ENCODE peak calls at places on chromosome 21, in ten cellular contexts. One of them, this sample, is unnamed.
A peak's percentile ranks its signal among the peaks of the same experiment; 100 is the strongest.

GRCh38 chr21:39705849-39706248 is 39.1 kb upstream of the IGSF5 start:
- DNase-seq in central memory CD8-positive, alpha-beta T cell: no peak
- DNase-seq in skeletal muscle cell: no peak
- DNase-seq in NCI-H1092: no peak
- DNase-seq in ecto neural progenitor cell: no peak
- DNase-seq in T-helper 9 cell: no peak
- DNase-seq in glutamatergic neuron: no peak
- DNase-seq in mucosa of gallbladder: no peak
- DNase-seq in activated CD4-positive, alpha-beta T cell treated with anti-CD3 and anti-CD28 coated beads, Interleukin-2, amount 10 ng/mL, durations not matched to agents 7 days and 5 days: no peak
- DNase-seq in right atrium auricular region: no peak
- DNase-seq in this sample: no peak

GRCh38 chr21:35324372-35325220 is 275.5 kb upstream of the RUNX1 start:
- DNase-seq in central memory CD8-positive, alpha-beta T cell: no peak
- DNase-seq in skeletal muscle cell: peak; percentile 68
- DNase-seq in NCI-H1092: no peak
- DNase-seq in ecto neural progenitor cell: no peak
- DNase-seq in T-helper 9 cell: no peak
- DNase-seq in glutamatergic neuron: no peak
- DNase-seq in mucosa of gallbladder: peak; percentile 25
- DNase-seq in activated CD4-positive, alpha-beta T cell treated with anti-CD3 and anti-CD28 coated beads, Interleukin-2, amount 10 ng/mL, durations not matched to agents 7 days and 5 days: no peak
- DNase-seq in right atrium auricular region: no peak
- DNase-seq in this sample: no peak

GRCh38 chr21:43731891-43732711 is 13.2 kb downstream of the PDXK start:
- DNase-seq in central memory CD8-positive, alpha-beta T cell: no peak
- DNase-seq in skeletal muscle cell: no peak
- DNase-seq in NCI-H1092: no peak
- DNase-seq in ecto neural progenitor cell: no peak
- DNase-seq in T-helper 9 cell: no peak
- DNase-seq in glutamatergic neuron: no peak
- DNase-seq in mucosa of gallbladder: no peak
- DNase-seq in activated CD4-positive, alpha-beta T cell treated with anti-CD3 and anti-CD28 coated beads, Interleukin-2, amount 10 ng/mL, durations not matched to agents 7 days and 5 days: no peak
- DNase-seq in right atrium auricular region: no peak
- DNase-seq in this sample: no peak

GRCh38 chr21:41631564-41632461 is 123.9 kb upstream of the TMPRSS2 start:
- DNase-seq in central memory CD8-positive, alpha-beta T cell: no peak
- DNase-seq in skeletal muscle cell: no peak
- DNase-seq in NCI-H1092: peak; percentile 14
- DNase-seq in ecto neural progenitor cell: no peak
- DNase-seq in T-helper 9 cell: no peak
- DNase-seq in glutamatergic neuron: no peak
- DNase-seq in mucosa of gallbladder: peak; percentile 68
- DNase-seq in activated CD4-positive, alpha-beta T cell treated with anti-CD3 and anti-CD28 coated beads, Interleukin-2, amount 10 ng/mL, durations not matched to agents 7 days and 5 days: no peak
- DNase-seq in right atrium auricular region: no peak
- DNase-seq in this sample: no peak

GRCh38 chr21:43352568-43353281 is 74.2 kb downstream of the SIK1 start:
- DNase-seq in central memory CD8-positive, alpha-beta T cell: no peak
- DNase-seq in skeletal muscle cell: no peak
- DNase-seq in NCI-H1092: no peak
- DNase-seq in ecto neural progenitor cell: no peak
- DNase-seq in T-helper 9 cell: no peak
- DNase-seq in glutamatergic neuron: no peak
- DNase-seq in mucosa of gallbladder: no peak
- DNase-seq in activated CD4-positive, alpha-beta T cell treated with anti-CD3 and anti-CD28 coated beads, Interleukin-2, amount 10 ng/mL, durations not matched to agents 7 days and 5 days: peak; percentile 46
- DNase-seq in right atrium auricular region: no peak
- DNase-seq in this sample: peak; percentile 50

GRCh38 chr21:34582506-34583150 is 32.3 kb downstream of the RCAN1 start:
- DNase-seq in central memory CD8-positive, alpha-beta T cell: no peak
- DNase-seq in skeletal muscle cell: no peak
- DNase-seq in NCI-H1092: no peak
- DNase-seq in ecto neural progenitor cell: no peak
- DNase-seq in T-helper 9 cell: no peak
- DNase-seq in glutamatergic neuron: no peak
- DNase-seq in mucosa of gallbladder: no peak
- DNase-seq in activated CD4-positive, alpha-beta T cell treated with anti-CD3 and anti-CD28 coated beads, Interleukin-2, amount 10 ng/mL, durations not matched to agents 7 days and 5 days: peak; percentile 7
- DNase-seq in right atrium auricular region: no peak
- DNase-seq in this sample: peak; percentile 58

GRCh38 chr21:14064296-14064645 is 146.5 kb downstream of the LIPI start:
- DNase-seq in central memory CD8-positive, alpha-beta T cell: no peak
- DNase-seq in skeletal muscle cell: no peak
- DNase-seq in NCI-H1092: no peak
- DNase-seq in ecto neural progenitor cell: no peak
- DNase-seq in T-helper 9 cell: no peak
- DNase-seq in glutamatergic neuron: peak; percentile 41
- DNase-seq in mucosa of gallbladder: no peak
- DNase-seq in activated CD4-positive, alpha-beta T cell treated with anti-CD3 and anti-CD28 coated beads, Interleukin-2, amount 10 ng/mL, durations not matched to agents 7 days and 5 days: no peak
- DNase-seq in right atrium auricular region: peak; percentile 48
- DNase-seq in this sample: no peak

GRCh38 chr21:20661745-20662470 is 336.3 kb upstream of the NCAM2 start:
- DNase-seq in central memory CD8-positive, alpha-beta T cell: no peak
- DNase-seq in skeletal muscle cell: no peak
- DNase-seq in NCI-H1092: no peak
- DNase-seq in ecto neural progenitor cell: no peak
- DNase-seq in T-helper 9 cell: no peak
- DNase-seq in glutamatergic neuron: no peak
- DNase-seq in mucosa of gallbladder: no peak
- DNase-seq in activated CD4-positive, alpha-beta T cell treated with anti-CD3 and anti-CD28 coated beads, Interleukin-2, amount 10 ng/mL, durations not matched to agents 7 days and 5 days: no peak
- DNase-seq in right atrium auricular region: no peak
- DNase-seq in this sample: no peak

GRCh38 chr21:42347601-42348327 is 3.0 kb downstream of the TFF2 start:
- DNase-seq in central memory CD8-positive, alpha-beta T cell: no peak
- DNase-seq in skeletal muscle cell: no peak
- DNase-seq in NCI-H1092: no peak
- DNase-seq in ecto neural progenitor cell: no peak
- DNase-seq in T-helper 9 cell: no peak
- DNase-seq in glutamatergic neuron: no peak
- DNase-seq in mucosa of gallbladder: no peak
- DNase-seq in activated CD4-positive, alpha-beta T cell treated with anti-CD3 and anti-CD28 coated beads, Interleukin-2, amount 10 ng/mL, durations not matched to agents 7 days and 5 days: no peak
- DNase-seq in right atrium auricular region: no peak
- DNase-seq in this sample: no peak

GRCh38 chr21:30482130-30482529 is 2.0 kb upstream of the KRTAP19-1 start:
- DNase-seq in central memory CD8-positive, alpha-beta T cell: no peak
- DNase-seq in skeletal muscle cell: no peak
- DNase-seq in NCI-H1092: no peak
- DNase-seq in ecto neural progenitor cell: no peak
- DNase-seq in T-helper 9 cell: no peak
- DNase-seq in glutamatergic neuron: no peak
- DNase-seq in mucosa of gallbladder: no peak
- DNase-seq in activated CD4-positive, alpha-beta T cell treated with anti-CD3 and anti-CD28 coated beads, Interleukin-2, amount 10 ng/mL, durations not matched to agents 7 days and 5 days: no peak
- DNase-seq in right atrium auricular region: no peak
- DNase-seq in this sample: no peak

GRCh38 chr21:44934276-44934675 is 5.6 kb upstream of the SLX9 start:
- DNase-seq in central memory CD8-positive, alpha-beta T cell: no peak
- DNase-seq in skeletal muscle cell: no peak
- DNase-seq in NCI-H1092: no peak
- DNase-seq in ecto neural progenitor cell: no peak
- DNase-seq in T-helper 9 cell: no peak
- DNase-seq in glutamatergic neuron: no peak
- DNase-seq in mucosa of gallbladder: no peak
- DNase-seq in activated CD4-positive, alpha-beta T cell treated with anti-CD3 and anti-CD28 coated beads, Interleukin-2, amount 10 ng/mL, durations not matched to agents 7 days and 5 days: no peak
- DNase-seq in right atrium auricular region: no peak
- DNase-seq in this sample: no peak

GRCh38 chr21:32392299-32392879 is 423 bp downstream of the URB1 start:
- DNase-seq in central memory CD8-positive, alpha-beta T cell: no peak
- DNase-seq in skeletal muscle cell: no peak
- DNase-seq in NCI-H1092: no peak
- DNase-seq in ecto neural progenitor cell: no peak
- DNase-seq in T-helper 9 cell: no peak
- DNase-seq in glutamatergic neuron: no peak
- DNase-seq in mucosa of gallbladder: no peak
- DNase-seq in activated CD4-positive, alpha-beta T cell treated with anti-CD3 and anti-CD28 coated beads, Interleukin-2, amount 10 ng/mL, durations not matched to agents 7 days and 5 days: peak; percentile 14
- DNase-seq in right atrium auricular region: no peak
- DNase-seq in this sample: peak; percentile 39

GRCh38 chr21:34029724-34030528 is 43.5 kb upstream of the MRPS6 start:
- DNase-seq in central memory CD8-positive, alpha-beta T cell: no peak
- DNase-seq in skeletal muscle cell: peak; percentile 61
- DNase-seq in NCI-H1092: no peak
- DNase-seq in ecto neural progenitor cell: peak; percentile 64
- DNase-seq in T-helper 9 cell: peak; percentile 8
- DNase-seq in glutamatergic neuron: peak; percentile 33
- DNase-seq in mucosa of gallbladder: peak; percentile 43
- DNase-seq in activated CD4-positive, alpha-beta T cell treated with anti-CD3 and anti-CD28 coated beads, Interleukin-2, amount 10 ng/mL, durations not matched to agents 7 days and 5 days: peak; percentile 30
- DNase-seq in right atrium auricular region: peak; percentile 66
- DNase-seq in this sample: peak; percentile 89

GRCh38 chr21:42314616-42315295 is 453 bp downstream of the TFF3 start:
- DNase-seq in central memory CD8-positive, alpha-beta T cell: no peak
- DNase-seq in skeletal muscle cell: no peak
- DNase-seq in NCI-H1092: no peak
- DNase-seq in ecto neural progenitor cell: peak; percentile 17
- DNase-seq in T-helper 9 cell: no peak
- DNase-seq in glutamatergic neuron: no peak
- DNase-seq in mucosa of gallbladder: peak; percentile 58
- DNase-seq in activated CD4-positive, alpha-beta T cell treated with anti-CD3 and anti-CD28 coated beads, Interleukin-2, amount 10 ng/mL, durations not matched to agents 7 days and 5 days: no peak
- DNase-seq in right atrium auricular region: peak; percentile 26
- DNase-seq in this sample: no peak

This sample was measured in lung microvascular endothelial cell.